ENCODE peak calls at places on chromosomes 5 and 9, in ten cellular contexts. K is anterior cingulate cortex; H is stimulated activated CD4-positive, alpha-beta T cell treated with anti-CD3 and anti-CD28 coated beads, Interleukin-2, amount 100 ng/mL, for 48 hours; J is COR-L47; D is C1 segment of cervical spinal cord; I is NCI-H1694; R is neuronal stem cell; L is aorta; W is AG08395; V is activated CD4-positive, CD25-positive, alpha-beta regulatory T cell. A is an unnamed sample.

GRCh38 chr9:95089916-95090791 is 227.4 kb downstream of the FANCC start:
- DNase-seq in D (no peak), I (no peak), V (no peak), R (no peak), W (no peak), J (no peak), H (no peak), K (peak), L (peak), A (no peak)

GRCh38 chr5:170444969-170445505 is 55.9 kb upstream of the KCNMB1 start:
- DNase-seq in V (no peak), K (no peak), J (no peak), W (no peak), L (no peak), R (no peak), H (no peak), I (no peak), D (no peak), A (no peak)

GRCh38 chr5:181127907-181128626 is 2.9 kb downstream of the OR2V1 start:
- DNase-seq in D (no peak), W (no peak), H (no peak), V (no peak), R (no peak), I (no peak), L (no peak), K (no peak), J (no peak), A (no peak)

GRCh38 chr5:150340614-150341265 is 16.8 kb upstream of the TCOF1 start:
- DNase-seq in W (no peak), R (no peak), I (no peak), J (no peak), D (no peak), K (no peak), H (no peak), L (no peak), V (no peak), A (no peak)

GRCh38 chr5:108382784-108383358 is 973 bp upstream of the FBXL17 start:
- DNase-seq in K (no peak), L (no peak), I (no peak), J (no peak), R (peak), H (no peak), V (no peak), W (no peak), D (no peak), A (peak)

GRCh38 chr9:88310310-88310980 is 77.8 kb upstream of the SPIN1 start:
- DNase-seq in V (no peak), L (peak), D (no peak), W (no peak), I (peak), J (no peak), R (no peak), K (no peak), H (no peak), A (no peak)

GRCh38 chr5:180318456-180319089 is 26.7 kb upstream of the MAPK9 start:
- DNase-seq in V (no peak), R (no peak), D (no peak), W (no peak), L (no peak), I (no peak), J (no peak), K (no peak), H (no peak), A (no peak)

GRCh38 chr5:132030610-132031009 is 19.2 kb upstream of the ACSL6 start:
- DNase-seq in V (no peak), H (no peak), J (no peak), W (no peak), L (no peak), I (no peak), D (no peak), K (no peak), R (no peak), A (no peak)

GRCh38 chr5:158837908-158838307 is 261.8 kb downstream of the EBF1 start:
- DNase-seq in D (no peak), W (no peak), K (no peak), J (no peak), I (no peak), V (no peak), L (no peak), R (no peak), H (no peak), A (no peak)

GRCh38 chr9:86072393-86073016 is 26.9 kb downstream of the GOLM1 start:
- DNase-seq in J (no peak), H (no peak), I (no peak), D (no peak), L (no peak), R (no peak), K (no peak), W (no peak), V (no peak), A (no peak)

GRCh38 chr5:155953335-155953734 is 373.6 kb upstream of the SGCD start:
- DNase-seq in I (no peak), R (no peak), K (no peak), J (no peak), L (no peak), V (no peak), D (no peak), H (no peak), W (peak), A (no peak)

GRCh38 chr5:18048449-18048848 is 414.2 kb downstream of the TAF11L14 start:
- DNase-seq in D (no peak), V (no peak), L (no peak), R (no peak), J (peak), K (no peak), I (no peak), H (no peak), W (no peak), A (no peak)

GRCh38 chr5:173645437-173645807 is 29.0 kb upstream of the BOD1 start:
- DNase-seq in R (no peak), J (no peak), H (no peak), V (no peak), D (no peak), W (peak), K (no peak), L (no peak), I (no peak), A (peak)

GRCh38 chr9:137286980-137287383 is 9.5 kb downstream of the TOR4A start:
- DNase-seq in W (peak), K (no peak), R (no peak), H (no peak), J (peak), L (peak), D (no peak), I (no peak), V (no peak), A (peak)

GRCh38 chr5:146867996-146868708 is 10.4 kb downstream of the PPP2R2B start:
- DNase-seq in V (no peak), K (no peak), I (peak), L (no peak), J (no peak), R (no peak), H (no peak), D (peak), W (no peak), A (no peak)

A was measured in hepatocyte.